ENCODE peak calls at places on chromosome 1, in ten cellular contexts. One of them, this sample, is unnamed.

GRCh38 chr1:11684070-11684469 is 3.1 kb upstream of the MAD2L2 start:
- DNase-seq in psoas muscle: no peak
- DNase-seq in stomach: no peak
- DNase-seq in mucosa of descending colon: no peak
- DNase-seq in fibroblast of mammary gland: no peak
- DNase-seq in cardiac fibroblast: no peak
- DNase-seq in cardiac muscle cell: no peak
- DNase-seq in AG09309: no peak
- DNase-seq in epithelial cell of esophagus: no peak
- DNase-seq in GM12865: no peak
- DNase-seq in this sample: no peak

GRCh38 chr1:27496604-27497155 is 6.7 kb upstream of the WASF2 start:
- DNase-seq in psoas muscle: no peak
- DNase-seq in stomach: no peak
- DNase-seq in mucosa of descending colon: no peak
- DNase-seq in fibroblast of mammary gland: peak
- DNase-seq in cardiac fibroblast: peak
- DNase-seq in cardiac muscle cell: peak
- DNase-seq in AG09309: no peak
- DNase-seq in epithelial cell of esophagus: no peak
- DNase-seq in GM12865: no peak
- DNase-seq in this sample: no peak

GRCh38 chr1:35298464-35298863 is 30.0 kb downstream of the ZMYM4 start:
- DNase-seq in psoas muscle: no peak
- DNase-seq in stomach: peak
- DNase-seq in mucosa of descending colon: peak
- DNase-seq in fibroblast of mammary gland: peak
- DNase-seq in cardiac fibroblast: peak
- DNase-seq in cardiac muscle cell: peak
- DNase-seq in AG09309: no peak
- DNase-seq in epithelial cell of esophagus: peak
- DNase-seq in GM12865: peak
- DNase-seq in this sample: no peak

GRCh38 chr1:227887697-227888403 is 59.9 kb downstream of the WNT9A start:
- DNase-seq in psoas muscle: peak
- DNase-seq in stomach: peak
- DNase-seq in mucosa of descending colon: no peak
- DNase-seq in fibroblast of mammary gland: no peak
- DNase-seq in cardiac fibroblast: peak
- DNase-seq in cardiac muscle cell: no peak
- DNase-seq in AG09309: no peak
- DNase-seq in epithelial cell of esophagus: no peak
- DNase-seq in GM12865: no peak
- DNase-seq in this sample: no peak

GRCh38 chr1:94416901-94417701 is 1.1 kb upstream of the ABCD3 start:
- DNase-seq in psoas muscle: no peak
- DNase-seq in stomach: peak
- DNase-seq in mucosa of descending colon: peak
- DNase-seq in fibroblast of mammary gland: peak
- DNase-seq in cardiac fibroblast: peak
- DNase-seq in cardiac muscle cell: peak
- DNase-seq in AG09309: no peak
- DNase-seq in epithelial cell of esophagus: peak
- DNase-seq in GM12865: no peak
- DNase-seq in this sample: no peak

GRCh38 chr1:153866045-153866850 is 56.5 kb downstream of the GATAD2B start:
- DNase-seq in psoas muscle: no peak
- DNase-seq in stomach: no peak
- DNase-seq in mucosa of descending colon: no peak
- DNase-seq in fibroblast of mammary gland: peak
- DNase-seq in cardiac fibroblast: peak
- DNase-seq in cardiac muscle cell: no peak
- DNase-seq in AG09309: peak
- DNase-seq in epithelial cell of esophagus: no peak
- DNase-seq in GM12865: peak
- DNase-seq in this sample: peak

GRCh38 chr1:31515061-31515775 is 61.1 kb upstream of the TINAGL1 start:
- DNase-seq in psoas muscle: no peak
- DNase-seq in stomach: no peak
- DNase-seq in mucosa of descending colon: no peak
- DNase-seq in fibroblast of mammary gland: no peak
- DNase-seq in cardiac fibroblast: peak
- DNase-seq in cardiac muscle cell: no peak
- DNase-seq in AG09309: no peak
- DNase-seq in epithelial cell of esophagus: peak
- DNase-seq in GM12865: no peak
- DNase-seq in this sample: no peak

GRCh38 chr1:26932536-26932935 is 11.0 kb downstream of the NUDC start:
- DNase-seq in psoas muscle: no peak
- DNase-seq in stomach: no peak
- DNase-seq in mucosa of descending colon: no peak
- DNase-seq in fibroblast of mammary gland: no peak
- DNase-seq in cardiac fibroblast: no peak
- DNase-seq in cardiac muscle cell: no peak
- DNase-seq in AG09309: no peak
- DNase-seq in epithelial cell of esophagus: no peak
- DNase-seq in GM12865: peak
- DNase-seq in this sample: no peak

DNA sequence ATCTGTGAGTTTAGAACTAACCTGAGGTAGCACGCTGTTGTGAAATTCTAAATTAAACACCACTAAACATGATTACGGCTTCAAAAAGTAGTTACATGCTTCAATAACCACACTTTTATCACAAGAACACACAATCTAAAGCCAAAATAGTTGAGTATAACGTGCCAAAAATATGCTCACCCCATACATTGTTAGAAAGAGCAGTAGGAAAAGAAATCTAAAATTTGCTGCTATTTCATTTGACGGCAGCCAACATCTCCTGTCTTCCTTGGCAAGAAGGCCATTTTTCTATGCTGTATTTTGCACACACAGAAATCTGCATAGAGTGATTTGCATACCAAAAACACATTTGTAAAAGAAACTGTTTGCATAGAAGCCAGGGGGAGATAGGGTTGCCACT is 42.9 kb upstream of the DMRTB1 start:
- DNase-seq in psoas muscle: no peak
- DNase-seq in stomach: no peak
- DNase-seq in mucosa of descending colon: no peak
- DNase-seq in fibroblast of mammary gland: no peak
- DNase-seq in cardiac fibroblast: no peak
- DNase-seq in cardiac muscle cell: no peak
- DNase-seq in AG09309: no peak
- DNase-seq in epithelial cell of esophagus: no peak
- DNase-seq in GM12865: no peak
- DNase-seq in this sample: no peak
- H3K4me3 ChIP-seq in psoas muscle: no peak
- H3K4me3 ChIP-seq in stomach: no peak
- H3K4me3 ChIP-seq in mucosa of descending colon: no peak
- H3K4me3 ChIP-seq in fibroblast of mammary gland: no peak
- H3K4me3 ChIP-seq in cardiac fibroblast: no peak
- H3K4me3 ChIP-seq in cardiac muscle cell: no peak
- H3K4me3 ChIP-seq in AG09309: no peak
- H3K4me3 ChIP-seq in epithelial cell of esophagus: no peak
- H3K4me3 ChIP-seq in GM12865: no peak
- H3K4me3 ChIP-seq in this sample: no peak

GRCh38 chr1:22833699-22834098 is 123.1 kb downstream of the EPHB2 start:
- DNase-seq in psoas muscle: no peak
- DNase-seq in stomach: no peak
- DNase-seq in mucosa of descending colon: no peak
- DNase-seq in fibroblast of mammary gland: no peak
- DNase-seq in cardiac fibroblast: no peak
- DNase-seq in cardiac muscle cell: no peak
- DNase-seq in AG09309: no peak
- DNase-seq in epithelial cell of esophagus: no peak
- DNase-seq in GM12865: no peak
- DNase-seq in this sample: no peak

GRCh38 chr1:22830747-22831340 is 120.2 kb downstream of the EPHB2 start:
- DNase-seq in psoas muscle: no peak
- DNase-seq in stomach: no peak
- DNase-seq in mucosa of descending colon: no peak
- DNase-seq in fibroblast of mammary gland: no peak
- DNase-seq in cardiac fibroblast: no peak
- DNase-seq in cardiac muscle cell: no peak
- DNase-seq in AG09309: no peak
- DNase-seq in epithelial cell of esophagus: no peak
- DNase-seq in GM12865: no peak
- DNase-seq in this sample: no peak

GRCh38 chr1:22832414-22832786 is 121.8 kb downstream of the EPHB2 start:
- DNase-seq in psoas muscle: no peak
- DNase-seq in stomach: no peak
- DNase-seq in mucosa of descending colon: no peak
- DNase-seq in fibroblast of mammary gland: peak
- DNase-seq in cardiac fibroblast: no peak
- DNase-seq in cardiac muscle cell: no peak
- DNase-seq in AG09309: peak
- DNase-seq in epithelial cell of esophagus: peak
- DNase-seq in GM12865: no peak
- DNase-seq in this sample: no peak

GRCh38 chr1:22830131-22830566 is 119.5 kb downstream of the EPHB2 start:
- DNase-seq in psoas muscle: no peak
- DNase-seq in stomach: no peak
- DNase-seq in mucosa of descending colon: no peak
- DNase-seq in fibroblast of mammary gland: no peak
- DNase-seq in cardiac fibroblast: no peak
- DNase-seq in cardiac muscle cell: no peak
- DNase-seq in AG09309: no peak
- DNase-seq in epithelial cell of esophagus: peak
- DNase-seq in GM12865: no peak
- DNase-seq in this sample: no peak

GRCh38 chr1:22831729-22832413 is 121.2 kb downstream of the EPHB2 start:
- DNase-seq in psoas muscle: peak
- DNase-seq in stomach: peak
- DNase-seq in mucosa of descending colon: peak
- DNase-seq in fibroblast of mammary gland: peak
- DNase-seq in cardiac fibroblast: peak
- DNase-seq in cardiac muscle cell: no peak
- DNase-seq in AG09309: peak
- DNase-seq in epithelial cell of esophagus: peak
- DNase-seq in GM12865: no peak
- DNase-seq in this sample: peak
- TF ChIP-seq CTCF in psoas muscle: no peak
- TF ChIP-seq CTCF in stomach: no peak
- TF ChIP-seq CTCF in mucosa of descending colon: no peak
- TF ChIP-seq CTCF in fibroblast of mammary gland: no peak
- TF ChIP-seq CTCF in cardiac fibroblast: no peak
- TF ChIP-seq CTCF in cardiac muscle cell: no peak
- TF ChIP-seq CTCF in AG09309: no peak
- TF ChIP-seq CTCF in epithelial cell of esophagus: no peak
- TF ChIP-seq CTCF in GM12865: no peak
- TF ChIP-seq CTCF in this sample: no peak

GRCh38 chr1:63773496-63773814 is 362 bp upstream of the ROR1 start:
- DNase-seq in psoas muscle: no peak
- DNase-seq in stomach: no peak
- DNase-seq in mucosa of descending colon: no peak
- DNase-seq in fibroblast of mammary gland: no peak
- DNase-seq in cardiac fibroblast: no peak
- DNase-seq in cardiac muscle cell: no peak
- DNase-seq in AG09309: no peak
- DNase-seq in epithelial cell of esophagus: no peak
- DNase-seq in GM12865: no peak
- DNase-seq in this sample: no peak

GRCh38 chr1:63773815-63774616 is at the start of gene ROR1:
- DNase-seq in psoas muscle: peak
- DNase-seq in stomach: peak
- DNase-seq in mucosa of descending colon: peak
- DNase-seq in fibroblast of mammary gland: peak
- DNase-seq in cardiac fibroblast: peak
- DNase-seq in cardiac muscle cell: peak
- DNase-seq in AG09309: no peak
- DNase-seq in epithelial cell of esophagus: peak
- DNase-seq in GM12865: peak
- DNase-seq in this sample: peak

GRCh38 chr1:63775418-63776127 is 1.8 kb downstream of the ROR1 start:
- DNase-seq in psoas muscle: no peak
- DNase-seq in stomach: peak
- DNase-seq in mucosa of descending colon: no peak
- DNase-seq in fibroblast of mammary gland: peak
- DNase-seq in cardiac fibroblast: no peak
- DNase-seq in cardiac muscle cell: no peak
- DNase-seq in AG09309: no peak
- DNase-seq in epithelial cell of esophagus: peak
- DNase-seq in GM12865: no peak
- DNase-seq in this sample: no peak

GRCh38 chr1:63772876-63773275 is 941 bp upstream of the ROR1 start:
- DNase-seq in psoas muscle: no peak
- DNase-seq in stomach: no peak
- DNase-seq in mucosa of descending colon: no peak
- DNase-seq in fibroblast of mammary gland: no peak
- DNase-seq in cardiac fibroblast: no peak
- DNase-seq in cardiac muscle cell: no peak
- DNase-seq in AG09309: no peak
- DNase-seq in epithelial cell of esophagus: no peak
- DNase-seq in GM12865: no peak
- DNase-seq in this sample: no peak

DNA sequence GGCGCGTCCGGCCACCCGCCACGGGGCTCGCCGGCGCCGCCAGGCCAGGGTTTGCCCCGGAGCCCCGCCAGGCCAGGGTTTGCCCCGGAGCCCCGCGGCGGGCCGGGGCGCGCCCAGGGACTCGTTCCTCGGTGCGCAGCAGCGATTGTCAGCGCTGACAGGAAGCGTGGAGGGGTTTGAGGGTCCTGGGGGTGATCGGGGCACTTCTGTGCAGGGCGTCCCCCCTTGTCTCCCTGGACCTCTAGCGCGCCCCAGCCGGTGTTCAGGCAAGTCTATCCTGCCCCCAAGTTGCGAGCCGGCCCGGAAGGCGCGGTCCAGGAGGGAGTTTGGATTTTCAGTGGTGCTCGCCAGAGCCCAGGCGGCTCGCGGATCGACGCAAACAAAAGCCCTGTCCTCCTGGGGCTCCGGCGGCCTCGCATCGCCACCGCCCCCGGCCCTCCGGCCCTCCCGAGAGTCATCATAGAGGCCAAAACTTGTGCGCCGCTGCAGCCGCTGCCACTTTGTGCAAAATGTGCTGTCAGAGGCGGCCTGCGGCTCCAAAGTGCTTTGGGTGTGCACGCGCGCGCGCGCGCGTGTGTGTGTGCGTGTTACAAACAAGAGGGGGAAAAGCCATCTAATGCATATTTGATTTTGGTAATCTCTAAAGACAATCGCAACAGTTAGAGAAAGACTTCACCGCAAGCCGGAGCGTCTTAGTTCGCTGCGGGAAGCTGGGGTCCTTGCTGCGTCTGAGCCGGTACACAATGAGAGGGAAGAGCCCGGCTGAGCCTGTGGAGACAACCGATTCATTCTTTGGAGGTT is 1.0 kb downstream of the ROR1 start:
- DNase-seq in psoas muscle: peak
- DNase-seq in stomach: peak
- DNase-seq in mucosa of descending colon: peak
- DNase-seq in fibroblast of mammary gland: peak
- DNase-seq in cardiac fibroblast: peak
- DNase-seq in cardiac muscle cell: peak
- DNase-seq in AG09309: no peak
- DNase-seq in epithelial cell of esophagus: peak
- DNase-seq in GM12865: no peak
- DNase-seq in this sample: no peak
- H3K4me3 ChIP-seq in psoas muscle: peak
- H3K4me3 ChIP-seq in stomach: peak
- H3K4me3 ChIP-seq in mucosa of descending colon: peak
- H3K4me3 ChIP-seq in fibroblast of mammary gland: peak
- H3K4me3 ChIP-seq in cardiac fibroblast: peak
- H3K4me3 ChIP-seq in cardiac muscle cell: peak
- H3K4me3 ChIP-seq in AG09309: peak
- H3K4me3 ChIP-seq in epithelial cell of esophagus: peak
- H3K4me3 ChIP-seq in GM12865: no peak
- H3K4me3 ChIP-seq in this sample: peak

GRCh38 chr1:37890378-37891014 is 31.1 kb upstream of the MTF1 start:
- DNase-seq in psoas muscle: no peak
- DNase-seq in stomach: no peak
- DNase-seq in mucosa of descending colon: peak
- DNase-seq in fibroblast of mammary gland: peak
- DNase-seq in cardiac fibroblast: peak
- DNase-seq in cardiac muscle cell: peak
- DNase-seq in AG09309: peak
- DNase-seq in epithelial cell of esophagus: peak
- DNase-seq in GM12865: peak
- DNase-seq in this sample: peak
- TF ChIP-seq CTCF in psoas muscle: peak
- TF ChIP-seq CTCF in stomach: no peak
- TF ChIP-seq CTCF in mucosa of descending colon: peak
- TF ChIP-seq CTCF in fibroblast of mammary gland: peak
- TF ChIP-seq CTCF in cardiac fibroblast: peak
- TF ChIP-seq CTCF in cardiac muscle cell: peak
- TF ChIP-seq CTCF in AG09309: peak
- TF ChIP-seq CTCF in epithelial cell of esophagus: peak
- TF ChIP-seq CTCF in GM12865: peak
- TF ChIP-seq CTCF in this sample: peak